ENCODE peak calls at places on chromosomes 1 and 21, in eight cellular contexts. One of them, this sample, is unnamed.

GRCh38 chr1:53543771-53544695 is 84.8 kb downstream of the DMRTB1 start:
- DNase-seq in left lung: peak; percentile 15
- DNase-seq in foreskin fibroblast: peak; percentile 58
- DNase-seq in OCI-LY7: no peak
- DNase-seq in SK-N-SH: peak; percentile 74
- DNase-seq in mesendoderm: no peak
- DNase-seq in BJ: no peak
- DNase-seq in LNCaP clone FGC: no peak
- DNase-seq in this sample: no peak

GRCh38 chr21:34812510-34813265 is 143.9 kb downstream of the CLIC6 start:
- DNase-seq in left lung: no peak
- DNase-seq in OCI-LY7: no peak
- DNase-seq in foreskin fibroblast: peak; percentile 94
- DNase-seq in BJ: peak; percentile 87
- DNase-seq in SK-N-SH: no peak
- DNase-seq in LNCaP clone FGC: no peak
- DNase-seq in mesendoderm: no peak
- DNase-seq in this sample: peak; percentile 97

GRCh38 chr1:11766429-11766776 is 4.4 kb downstream of the C1orf167 start:
- DNase-seq in BJ: no peak
- DNase-seq in OCI-LY7: no peak
- DNase-seq in LNCaP clone FGC: no peak
- DNase-seq in SK-N-SH: no peak
- DNase-seq in left lung: no peak
- DNase-seq in mesendoderm: no peak
- DNase-seq in foreskin fibroblast: no peak
- DNase-seq in this sample: no peak

GRCh38 chr1:239112536-239112935 is 273.8 kb upstream of the CHRM3 start:
- DNase-seq in foreskin fibroblast: no peak
- DNase-seq in mesendoderm: no peak
- DNase-seq in BJ: no peak
- DNase-seq in LNCaP clone FGC: no peak
- DNase-seq in left lung: no peak
- DNase-seq in SK-N-SH: no peak
- DNase-seq in OCI-LY7: no peak
- DNase-seq in this sample: no peak

GRCh38 chr1:15799928-15800835 is 7.3 kb downstream of the UQCRHL start:
- DNase-seq in LNCaP clone FGC: no peak
- DNase-seq in BJ: no peak
- DNase-seq in SK-N-SH: peak; percentile 81
- DNase-seq in foreskin fibroblast: peak; percentile 71
- DNase-seq in mesendoderm: peak; percentile 96
- DNase-seq in OCI-LY7: no peak
- DNase-seq in left lung: peak; percentile 63
- DNase-seq in this sample: peak; percentile 29

GRCh38 chr1:165592945-165593823 is 37.9 kb upstream of the MGST3 start:
- DNase-seq in BJ: no peak
- DNase-seq in LNCaP clone FGC: peak; percentile 46
- DNase-seq in SK-N-SH: peak; percentile 60
- DNase-seq in left lung: peak; percentile 43
- DNase-seq in OCI-LY7: peak; percentile 71
- DNase-seq in mesendoderm: peak; percentile 68
- DNase-seq in foreskin fibroblast: peak; percentile 58
- DNase-seq in this sample: peak; percentile 79

GRCh38 chr1:207565546-207566468 is 69.8 kb downstream of the CR1 start:
- DNase-seq in BJ: no peak
- DNase-seq in left lung: no peak
- DNase-seq in mesendoderm: peak; percentile 35
- DNase-seq in SK-N-SH: no peak
- DNase-seq in LNCaP clone FGC: no peak
- DNase-seq in OCI-LY7: peak; percentile 12
- DNase-seq in foreskin fibroblast: peak; percentile 11
- DNase-seq in this sample: no peak

GRCh38 chr1:199616947-199617346 is 410.6 kb upstream of the NR5A2 start:
- DNase-seq in left lung: no peak
- DNase-seq in OCI-LY7: no peak
- DNase-seq in BJ: no peak
- DNase-seq in mesendoderm: no peak
- DNase-seq in foreskin fibroblast: no peak
- DNase-seq in LNCaP clone FGC: no peak
- DNase-seq in SK-N-SH: peak; percentile 17
- DNase-seq in this sample: no peak

DNA sequence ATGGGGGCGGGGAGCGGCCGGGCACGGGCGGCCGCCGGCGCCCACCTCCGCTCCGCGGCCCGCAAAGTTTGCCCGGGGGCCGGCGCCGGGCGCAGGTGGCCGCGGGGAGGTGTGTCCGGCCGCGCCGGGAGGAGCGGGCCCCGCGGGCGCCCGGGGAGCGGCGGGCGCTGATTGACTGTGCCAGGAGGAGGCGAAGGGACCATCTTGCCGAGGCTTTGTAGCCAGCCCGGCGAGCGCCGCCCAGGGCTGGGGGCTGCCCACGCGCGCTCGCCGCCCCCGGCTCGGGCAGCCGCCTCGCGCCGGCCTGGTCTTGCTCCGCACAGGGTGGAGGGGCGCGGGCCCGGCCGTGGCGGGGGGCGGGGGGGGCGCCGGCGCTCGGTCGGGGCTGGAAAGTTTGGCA is 432 bp downstream of the EPHB2 start:
- DNase-seq in mesendoderm: no peak
- DNase-seq in foreskin fibroblast: no peak
- DNase-seq in OCI-LY7: no peak
- DNase-seq in BJ: no peak
- DNase-seq in SK-N-SH: peak; percentile 78
- DNase-seq in left lung: no peak
- DNase-seq in LNCaP clone FGC: no peak
- DNase-seq in this sample: no peak
- H3K4me3 ChIP-seq in mesendoderm: no peak overlapping the region
- H3K4me3 ChIP-seq in foreskin fibroblast: peak overlapping the region; percentile 48
- H3K4me3 ChIP-seq in OCI-LY7: no peak overlapping the region
- H3K4me3 ChIP-seq in BJ: peak overlapping the region; percentile 49
- H3K4me3 ChIP-seq in SK-N-SH: peak overlapping the region; percentile 73
- H3K4me3 ChIP-seq in left lung: peak overlapping the region; percentile 31
- H3K4me3 ChIP-seq in LNCaP clone FGC: no peak overlapping the region
- H3K4me3 ChIP-seq in this sample: peak overlapping the region; percentile 58

GRCh38 chr1:43376723-43377235 is 9.0 kb upstream of the ELOVL1 start:
- DNase-seq in mesendoderm: no peak
- DNase-seq in BJ: no peak
- DNase-seq in foreskin fibroblast: no peak
- DNase-seq in SK-N-SH: no peak
- DNase-seq in OCI-LY7: no peak
- DNase-seq in LNCaP clone FGC: no peak
- DNase-seq in left lung: no peak
- DNase-seq in this sample: no peak

GRCh38 chr1:43377831-43378230 is 10.0 kb upstream of the ELOVL1 start:
- DNase-seq in SK-N-SH: no peak
- DNase-seq in foreskin fibroblast: no peak
- DNase-seq in BJ: no peak
- DNase-seq in LNCaP clone FGC: no peak
- DNase-seq in OCI-LY7: no peak
- DNase-seq in mesendoderm: no peak
- DNase-seq in left lung: no peak
- DNase-seq in this sample: no peak

GRCh38 chr1:43370564-43370963 is 2.8 kb upstream of the ELOVL1 start:
- DNase-seq in left lung: no peak
- DNase-seq in OCI-LY7: no peak
- DNase-seq in SK-N-SH: no peak
- DNase-seq in BJ: no peak
- DNase-seq in foreskin fibroblast: no peak
- DNase-seq in LNCaP clone FGC: no peak
- DNase-seq in mesendoderm: peak; percentile 73
- DNase-seq in this sample: no peak

GRCh38 chr1:43372172-43372571 is 4.4 kb upstream of the ELOVL1 start:
- DNase-seq in mesendoderm: no peak
- DNase-seq in OCI-LY7: no peak
- DNase-seq in LNCaP clone FGC: no peak
- DNase-seq in left lung: no peak
- DNase-seq in SK-N-SH: no peak
- DNase-seq in BJ: no peak
- DNase-seq in foreskin fibroblast: peak; percentile 67
- DNase-seq in this sample: no peak

DNA sequence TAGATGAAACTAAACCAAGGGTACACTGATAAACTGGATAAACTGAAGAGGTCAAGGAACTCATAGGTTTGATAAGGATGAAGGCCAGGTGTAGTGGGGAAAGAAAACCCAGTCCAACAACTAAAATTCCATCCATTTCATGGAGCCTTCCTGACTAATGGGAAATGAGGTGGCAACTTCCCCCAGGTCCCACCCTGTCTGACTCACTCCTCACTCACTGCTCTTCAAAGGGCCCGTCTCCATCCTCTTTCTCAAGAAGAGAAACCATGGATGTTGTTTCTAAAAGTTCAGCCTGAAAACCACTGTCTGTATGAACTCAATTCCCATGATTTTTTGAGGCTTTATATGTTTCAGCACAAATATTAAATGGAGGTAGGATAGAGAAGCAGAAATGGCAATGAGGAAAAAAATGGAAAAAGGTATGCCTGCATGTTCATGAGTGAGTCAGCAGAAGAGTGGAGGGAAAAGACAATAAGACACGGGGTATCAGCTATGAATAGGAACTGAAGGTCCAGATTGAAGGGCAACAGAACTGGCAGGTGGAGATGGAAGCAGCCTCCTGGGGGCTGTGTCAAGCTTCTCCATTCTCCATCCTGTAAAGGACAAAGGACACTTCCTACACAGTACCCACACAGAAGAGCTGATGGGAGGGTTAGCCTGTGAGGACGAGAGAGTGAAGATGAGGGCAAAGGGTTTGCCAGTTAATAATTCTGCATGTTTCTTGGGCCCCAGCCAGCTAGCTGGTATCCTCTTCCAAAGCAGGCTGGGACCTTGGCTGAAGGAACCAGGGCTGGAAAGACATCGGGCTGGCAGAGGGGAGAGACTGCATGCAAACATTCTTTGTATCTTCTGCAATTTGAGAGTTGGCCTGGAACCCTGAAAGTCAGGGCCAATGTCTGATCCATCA is 5.5 kb upstream of the ELOVL1 start:
- DNase-seq in foreskin fibroblast: peak; percentile 87
- DNase-seq in OCI-LY7: no peak
- DNase-seq in SK-N-SH: no peak
- DNase-seq in mesendoderm: no peak
- DNase-seq in BJ: peak; percentile 46
- DNase-seq in left lung: no peak
- DNase-seq in LNCaP clone FGC: no peak
- DNase-seq in this sample: peak; percentile 80
- H3K4me3 ChIP-seq in foreskin fibroblast: no peak overlapping the region
- H3K4me3 ChIP-seq in OCI-LY7: no peak overlapping the region
- H3K4me3 ChIP-seq in SK-N-SH: no peak overlapping the region
- H3K4me3 ChIP-seq in mesendoderm: no peak overlapping the region
- H3K4me3 ChIP-seq in BJ: no peak overlapping the region
- H3K4me3 ChIP-seq in left lung: no peak overlapping the region
- H3K4me3 ChIP-seq in LNCaP clone FGC: no peak overlapping the region
- H3K4me3 ChIP-seq in this sample: no peak overlapping the region

GRCh38 chr21:41402231-41402630 is 23.8 kb upstream of the MX1 start:
- DNase-seq in SK-N-SH: no peak
- DNase-seq in BJ: no peak
- DNase-seq in mesendoderm: no peak
- DNase-seq in left lung: no peak
- DNase-seq in OCI-LY7: no peak
- DNase-seq in LNCaP clone FGC: no peak
- DNase-seq in foreskin fibroblast: no peak
- DNase-seq in this sample: no peak

GRCh38 chr21:41406340-41406739 is 19.7 kb upstream of the MX1 start:
- DNase-seq in foreskin fibroblast: no peak
- DNase-seq in mesendoderm: no peak
- DNase-seq in left lung: peak; percentile 53
- DNase-seq in OCI-LY7: no peak
- DNase-seq in SK-N-SH: no peak
- DNase-seq in LNCaP clone FGC: no peak
- DNase-seq in BJ: no peak
- DNase-seq in this sample: no peak

GRCh38 chr21:41403331-41403730 is 22.7 kb upstream of the MX1 start:
- DNase-seq in left lung: no peak
- DNase-seq in BJ: no peak
- DNase-seq in mesendoderm: no peak
- DNase-seq in foreskin fibroblast: no peak
- DNase-seq in LNCaP clone FGC: no peak
- DNase-seq in SK-N-SH: no peak
- DNase-seq in OCI-LY7: no peak
- DNase-seq in this sample: no peak

GRCh38 chr21:41402796-41403195 is 23.2 kb upstream of the MX1 start:
- DNase-seq in foreskin fibroblast: no peak
- DNase-seq in mesendoderm: no peak
- DNase-seq in BJ: no peak
- DNase-seq in OCI-LY7: no peak
- DNase-seq in left lung: no peak
- DNase-seq in SK-N-SH: no peak
- DNase-seq in LNCaP clone FGC: no peak
- DNase-seq in this sample: no peak

DNA sequence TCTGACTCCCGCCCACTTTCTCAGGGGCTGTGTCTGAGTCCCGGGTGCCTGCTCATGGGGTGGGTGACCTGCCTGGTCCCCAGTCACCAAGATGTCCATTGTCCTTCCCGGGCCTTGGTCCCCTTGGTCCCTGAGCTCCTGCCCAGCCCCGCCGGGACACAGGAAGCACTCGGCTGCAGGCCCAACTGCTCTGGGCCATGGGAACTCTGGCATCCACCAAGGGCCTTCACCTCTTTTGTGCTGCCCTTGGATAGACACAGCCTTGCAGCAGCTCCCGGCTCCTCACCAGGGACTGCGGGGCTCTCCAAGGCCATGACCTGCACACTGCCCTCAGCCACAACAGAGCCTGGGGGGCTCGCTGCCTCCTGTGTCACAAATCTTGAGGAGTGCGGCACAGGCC is 22.1 kb upstream of the MX1 start:
- DNase-seq in foreskin fibroblast: no peak
- DNase-seq in SK-N-SH: no peak
- DNase-seq in left lung: no peak
- DNase-seq in OCI-LY7: no peak
- DNase-seq in mesendoderm: no peak
- DNase-seq in LNCaP clone FGC: no peak
- DNase-seq in BJ: no peak
- DNase-seq in this sample: no peak
- H3K4me3 ChIP-seq in foreskin fibroblast: no peak overlapping the region
- H3K4me3 ChIP-seq in SK-N-SH: no peak overlapping the region
- H3K4me3 ChIP-seq in left lung: no peak overlapping the region
- H3K4me3 ChIP-seq in OCI-LY7: no peak overlapping the region
- H3K4me3 ChIP-seq in mesendoderm: no peak overlapping the region
- H3K4me3 ChIP-seq in LNCaP clone FGC: no peak overlapping the region
- H3K4me3 ChIP-seq in BJ: no peak overlapping the region
- H3K4me3 ChIP-seq in this sample: no peak overlapping the region

GRCh38 chr1:48341221-48341620 is 118.7 kb downstream of the SLC5A9 start:
- DNase-seq in BJ: no peak
- DNase-seq in LNCaP clone FGC: no peak
- DNase-seq in SK-N-SH: no peak
- DNase-seq in foreskin fibroblast: no peak
- DNase-seq in OCI-LY7: no peak
- DNase-seq in left lung: no peak
- DNase-seq in mesendoderm: no peak
- DNase-seq in this sample: no peak

DNA sequence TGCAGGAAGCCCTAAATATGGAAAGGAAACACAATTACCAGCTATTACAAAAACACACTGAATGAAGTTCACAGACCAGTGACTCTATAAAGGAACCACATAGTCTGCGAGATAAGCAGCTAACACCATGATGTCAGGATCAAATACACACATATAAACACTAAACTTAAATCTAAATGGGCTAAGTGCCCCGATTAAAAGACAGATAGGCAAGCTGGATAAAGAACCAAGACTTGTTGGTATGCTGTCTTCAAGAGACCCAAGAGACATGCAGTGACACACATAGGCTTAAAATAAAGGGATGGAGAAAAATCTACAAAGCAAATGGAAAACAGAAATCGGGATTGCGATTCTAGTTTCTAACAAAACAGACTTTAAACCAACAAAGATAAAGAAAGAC is 121.9 kb downstream of the SLC5A9 start:
- DNase-seq in mesendoderm: no peak
- DNase-seq in SK-N-SH: no peak
- DNase-seq in BJ: no peak
- DNase-seq in LNCaP clone FGC: no peak
- DNase-seq in foreskin fibroblast: no peak
- DNase-seq in OCI-LY7: no peak
- DNase-seq in left lung: no peak
- DNase-seq in this sample: no peak
- H3K4me3 ChIP-seq in mesendoderm: no peak overlapping the region
- H3K4me3 ChIP-seq in SK-N-SH: no peak overlapping the region
- H3K4me3 ChIP-seq in BJ: no peak overlapping the region
- H3K4me3 ChIP-seq in LNCaP clone FGC: no peak overlapping the region
- H3K4me3 ChIP-seq in foreskin fibroblast: no peak overlapping the region
- H3K4me3 ChIP-seq in OCI-LY7: no peak overlapping the region
- H3K4me3 ChIP-seq in left lung: no peak overlapping the region
- H3K4me3 ChIP-seq in this sample: no peak overlapping the region